ENCODE peak calls at places on chromosomes 4 and X, in ten cellular contexts. D is non-pigmented ciliary epithelial cell, T is psoas muscle, C is NCI-H2029, Z is GM13976, H is NCI-H1092, X is amygdala, Q is fibroblast of mammary gland, Y is foreskin fibroblast, I is heart right ventricle. M is an unnamed sample.

GRCh38 chr4:127648061-127648460 is 15.3 kb downstream of the INTU start:
- DNase-seq in D (no peak), X (no peak), Y (no peak), H (no peak), Q (peak; percentile 55), I (no peak), Z (no peak), C (no peak), T (no peak), M (peak; percentile 23)

GRCh38 chrX:2474280-2474962 is 26.4 kb downstream of the DHRSX start:
- DNase-seq in Z (no peak), H (no peak), Y (no peak), Q (no peak), C (no peak), T (no peak), D (no peak), I (no peak), X (no peak), M (no peak)

GRCh38 chrX:129594781-129595180 is 54.7 kb downstream of the OCRL start:
- DNase-seq in D (no peak), Q (no peak), Z (no peak), Y (no peak), H (no peak), T (no peak), I (no peak), C (no peak), X (no peak), M (no peak)

GRCh38 chr4:1255151-1255550 is 6.2 kb upstream of the CTBP1 start:
- DNase-seq in Y (peak; percentile 47), C (no peak), Q (peak; percentile 65), D (no peak), I (no peak), Z (no peak), X (no peak), H (no peak), T (no peak), M (no peak)

GRCh38 chr4:183285886-183286285 is 34.2 kb downstream of the CLDN22 start:
- DNase-seq in T (no peak), Q (no peak), H (no peak), I (no peak), D (no peak), C (no peak), Z (no peak), X (no peak), Y (no peak), M (no peak)

GRCh38 chr4:30844861-30845582 is 124.9 kb downstream of the PCDH7 start:
- DNase-seq in T (no peak), I (no peak), Y (no peak), H (no peak), Z (no peak), X (no peak), C (no peak), Q (no peak), D (no peak), M (no peak)

GRCh38 chrX:38151426-38151825 is 69.2 kb downstream of the SRPX start:
- DNase-seq in I (no peak), D (peak; percentile 54), X (no peak), Y (no peak), T (no peak), H (no peak), Z (no peak), C (no peak), Q (no peak), M (no peak)

GRCh38 chr4:41095973-41096372 is 118.4 kb downstream of the APBB2 start:
- DNase-seq in T (no peak), X (no peak), C (no peak), I (no peak), Z (no peak), Y (peak; percentile 43), D (peak; percentile 83), H (no peak), Q (peak; percentile 47), M (no peak)

GRCh38 chr4:26229974-26230373 is 90.8 kb upstream of the RBPJ start:
- DNase-seq in H (no peak), T (no peak), X (no peak), Y (no peak), C (no peak), Q (no peak), D (no peak), Z (no peak), I (no peak), M (no peak)

M was measured in left ventricle myocardium superior.